ENCODE peak calls at places on chromosomes 5 and 9, in ten cellular contexts. N is omental fat pad; U is GDM1; V is right lobe of liver; L is CD4-positive, alpha-beta T cell; Y is endothelial cell; B is IMR-90; M is stimulated activated CD8-positive, alpha-beta memory T cell treated with anti-CD3 and anti-CD28 coated beads, Interleukin-12 subunit alpha, Interleukin-12 subunit beta, amount 100 ng/mL, for 1 hour; E is central memory CD8-positive, alpha-beta T cell; H is dermis blood vessel endothelial cell. J is an unnamed sample.

GRCh38 chr9:76835571-76836283 is 70.2 kb downstream of the PRUNE2 start:
- DNase-seq in N (no peak), U (no peak), V (no peak), L (no peak), Y (no peak), B (peak), M (no peak), E (no peak), H (no peak), J (no peak)

GRCh38 chr9:68872026-68872501 is 141.8 kb downstream of the PRKACG start:
- DNase-seq in N (no peak), U (no peak), V (no peak), L (no peak), Y (no peak), B (no peak), M (no peak), E (no peak), H (no peak), J (no peak)

GRCh38 chr9:6247266-6247665 is 31.7 kb downstream of the IL33 start:
- DNase-seq in N (no peak), U (no peak), V (no peak), L (no peak), Y (no peak), B (no peak), M (no peak), E (no peak), H (no peak), J (no peak)

GRCh38 chr5:159525117-159525516 is 194.8 kb upstream of the IL12B start:
- DNase-seq in N (no peak), U (no peak), V (no peak), L (no peak), Y (no peak), B (no peak), M (no peak), E (no peak), H (no peak), J (no peak)

GRCh38 chr9:35484406-35484805 is 5.5 kb upstream of the RUSC2 start:
- DNase-seq in N (no peak), U (no peak), V (no peak), L (no peak), Y (no peak), B (no peak), M (no peak), E (no peak), H (no peak), J (no peak)

GRCh38 chr5:78813286-78813685 is 164.7 kb upstream of the LHFPL2 start:
- DNase-seq in N (no peak), U (no peak), V (no peak), L (no peak), Y (no peak), B (no peak), M (no peak), E (no peak), H (no peak), J (no peak)

GRCh38 chr5:65101706-65102105 is 333.0 kb downstream of the CWC27 start:
- DNase-seq in N (no peak), U (no peak), V (no peak), L (no peak), Y (no peak), B (peak), M (no peak), E (no peak), H (peak), J (no peak)

GRCh38 chr5:167207081-167207480 is 1084.4 kb upstream of the WWC1 start:
- DNase-seq in N (no peak), U (no peak), V (no peak), L (no peak), Y (no peak), B (no peak), M (no peak), E (no peak), H (no peak), J (no peak)

GRCh38 chr9:13817754-13818278 is 496.1 kb downstream of the NFIB start:
- DNase-seq in N (no peak), U (no peak), V (no peak), L (no peak), Y (no peak), B (peak), M (no peak), E (no peak), H (no peak), J (no peak)

GRCh38 chr9:79264511-79265448 is 307.0 kb upstream of the TLE4 start:
- DNase-seq in N (no peak), U (no peak), V (no peak), L (no peak), Y (no peak), B (no peak), M (no peak), E (no peak), H (no peak), J (peak)

GRCh38 chr9:138045541-138046490 is 168.2 kb downstream of the CACNA1B start:
- DNase-seq in N (no peak), U (no peak), V (peak), L (no peak), Y (no peak), B (no peak), M (no peak), E (no peak), H (no peak), J (no peak)

GRCh38 chr9:37220971-37221370 is 100.6 kb downstream of the ZCCHC7 start:
- DNase-seq in N (no peak), U (no peak), V (no peak), L (no peak), Y (no peak), B (peak), M (no peak), E (no peak), H (no peak), J (no peak)

GRCh38 chr5:14497276-14497675 is 84.3 kb upstream of the OTULINL start:
- DNase-seq in N (no peak), U (no peak), V (no peak), L (no peak), Y (no peak), B (no peak), M (no peak), E (no peak), H (no peak), J (no peak)

GRCh38 chr9:14452539-14452938 is 138.6 kb upstream of the NFIB start:
- DNase-seq in N (no peak), U (no peak), V (no peak), L (no peak), Y (no peak), B (no peak), M (no peak), E (no peak), H (no peak), J (no peak)

GRCh38 chr9:137833721-137834613 is 43.6 kb upstream of the CACNA1B start:
- DNase-seq in N (no peak), U (no peak), V (no peak), L (no peak), Y (no peak), B (no peak), M (no peak), E (no peak), H (no peak), J (no peak)

GRCh38 chr5:78490709-78491485 is 130.5 kb downstream of the SCAMP1 start:
- DNase-seq in N (no peak), U (no peak), V (no peak), L (no peak), Y (no peak), B (peak), M (no peak), E (no peak), H (peak), J (no peak)

GRCh38 chr5:123075521-123076163 is 13.4 kb upstream of the PRDM6 start:
- DNase-seq in N (no peak), U (no peak), V (no peak), L (no peak), Y (no peak), B (no peak), M (no peak), E (no peak), H (no peak), J (no peak)

GRCh38 chr5:23631283-23632045 is 124.1 kb downstream of the PRDM9 start:
- DNase-seq in N (no peak), U (no peak), V (no peak), L (no peak), Y (no peak), B (peak), M (no peak), E (no peak), H (no peak), J (no peak)

GRCh38 chr9:131611586-131611985 is 66.3 kb downstream of the PRRT1B start:
- DNase-seq in N (no peak), U (no peak), V (no peak), L (no peak), Y (no peak), B (no peak), M (no peak), E (no peak), H (no peak), J (no peak)

GRCh38 chr5:44536650-44537260 is 147.5 kb upstream of the FGF10 start:
- DNase-seq in N (no peak), U (no peak), V (no peak), L (no peak), Y (peak), B (peak), M (no peak), E (no peak), H (peak), J (peak)

GRCh38 chr5:126098330-126099017 is 324.7 kb upstream of the GRAMD2B start:
- DNase-seq in N (no peak), U (no peak), V (no peak), L (no peak), Y (no peak), B (peak), M (no peak), E (no peak), H (no peak), J (no peak)

J was measured in HL-60.